ENCODE peak calls at places on chromosomes 5 and 9, in eight cellular contexts. R is H54; I is activated CD4-positive, CD25-positive, alpha-beta regulatory T cell; X is right lobe of liver; O is activated naive CD4-positive, alpha-beta T cell; Z is RWPE1; F is PC-9; H is activated gamma-delta T cell treated with Interleukin-2 at 50 U/mL for 16 hours. D is an unnamed sample.

GRCh38 chr9:131019387-131020239 is 10.6 kb downstream of the LAMC3 start:
- DNase-seq in R (no peak), I (no peak), X (no peak), O (no peak), Z (no peak), F (no peak), H (no peak), D (no peak)

GRCh38 chr5:10018211-10018610 is 231.5 kb downstream of the ATPSCKMT start:
- DNase-seq in R (no peak), I (no peak), X (no peak), O (no peak), Z (no peak), F (peak), H (no peak), D (no peak)

GRCh38 chr5:9498541-9499497 is 47.1 kb downstream of the SEMA5A start:
- DNase-seq in R (no peak), I (no peak), X (no peak), O (no peak), Z (peak), F (no peak), H (no peak), D (no peak)

GRCh38 chr9:132994410-132995120 is 16.1 kb downstream of the GFI1B start:
- DNase-seq in R (no peak), I (no peak), X (no peak), O (no peak), Z (peak), F (peak), H (no peak), D (no peak)

GRCh38 chr5:172931001-172931536 is 28.2 kb upstream of the RPL26L1 start:
- DNase-seq in R (peak), I (no peak), X (no peak), O (no peak), Z (peak), F (peak), H (no peak), D (peak)

GRCh38 chr5:135156715-135157404 is 122.8 kb upstream of the PITX1 start:
- DNase-seq in R (no peak), I (no peak), X (no peak), O (no peak), Z (peak), F (peak), H (no peak), D (no peak)

GRCh38 chr5:94908889-94909480 is 290.5 kb downstream of the SLF1 start:
- DNase-seq in R (peak), I (no peak), X (no peak), O (no peak), Z (peak), F (no peak), H (no peak), D (no peak)

GRCh38 chr9:115170674-115171073 is 52.7 kb upstream of the TNC start:
- DNase-seq in R (peak), I (no peak), X (no peak), O (no peak), Z (peak), F (no peak), H (no peak), D (no peak)

GRCh38 chr5:62731011-62731410 is 152.4 kb downstream of the LRRC70 start:
- DNase-seq in R (no peak), I (no peak), X (no peak), O (no peak), Z (no peak), F (no peak), H (no peak), D (no peak)

GRCh38 chr9:126856326-126856877 is 4.0 kb upstream of the ZBTB34 start:
- DNase-seq in R (no peak), I (no peak), X (no peak), O (no peak), Z (no peak), F (no peak), H (no peak), D (no peak)

GRCh38 chr5:6158974-6159863 is 219.1 kb downstream of the MED10 start:
- DNase-seq in R (peak), I (no peak), X (peak), O (no peak), Z (peak), F (peak), H (no peak), D (no peak)

GRCh38 chr9:87786423-87786822 is 60.5 kb downstream of the CTSL start:
- DNase-seq in R (no peak), I (no peak), X (no peak), O (no peak), Z (no peak), F (no peak), H (no peak), D (no peak)

GRCh38 chr5:27007121-27007520 is 31.3 kb downstream of the CDH9 start:
- DNase-seq in R (no peak), I (no peak), X (no peak), O (no peak), Z (no peak), F (no peak), H (no peak), D (no peak)

GRCh38 chr5:100584069-100584468 is 48.9 kb downstream of the FAM174A start:
- DNase-seq in R (no peak), I (no peak), X (no peak), O (no peak), Z (no peak), F (no peak), H (no peak), D (no peak)

GRCh38 chr9:86705474-86705873 is 241.8 kb downstream of the GAS1 start:
- DNase-seq in R (no peak), I (no peak), X (no peak), O (no peak), Z (peak), F (no peak), H (no peak), D (no peak)

GRCh38 chr9:98220911-98221310 is 28.5 kb upstream of the CORO2A start:
- DNase-seq in R (no peak), I (no peak), X (no peak), O (no peak), Z (no peak), F (no peak), H (no peak), D (no peak)